ENCODE peak calls at places on chromosomes 2 and 18, in four cellular contexts. R is NCI-H1694, W is AG20443, X is NCI-H2081. P is an unnamed sample.

GRCh38 chr2:61420986-61421546 is 49.8 kb downstream of the USP34 start:
- DNase-seq in R (no peak), W (no peak), X (no peak), P (peak)

GRCh38 chr18:49335677-49336076 is 124.8 kb downstream of the DYM start:
- DNase-seq in R (no peak), W (no peak), X (no peak), P (peak)

GRCh38 chr18:48862116-48862515 is 88.6 kb downstream of the SMAD7 start:
- DNase-seq in R (no peak), W (no peak), X (no peak), P (no peak)

GRCh38 chr2:31227711-31228125 is 6.2 kb upstream of the EHD3 start:
- DNase-seq in R (peak), W (no peak), X (peak), P (no peak)

GRCh38 chr2:61590214-61590613 is 52.1 kb upstream of the XPO1 start:
- DNase-seq in R (no peak), W (no peak), X (no peak), P (no peak)

GRCh38 chr18:183769-184168 is 25.4 kb downstream of the USP14 start:
- DNase-seq in R (no peak), W (peak), X (peak), P (no peak)

GRCh38 chr2:86825020-86825727 is 34.5 kb upstream of the CD8A start:
- DNase-seq in R (no peak), W (no peak), X (no peak), P (peak)

GRCh38 chr2:241770185-241770935 is 6.3 kb upstream of the GAL3ST2 start:
- DNase-seq in R (no peak), W (peak), X (no peak), P (no peak)

GRCh38 chr2:205868773-205869333 is 186.6 kb downstream of the NRP2 start:
- DNase-seq in R (no peak), W (peak), X (no peak), P (no peak)

GRCh38 chr2:101518470-101519172 is 43.7 kb upstream of the RFX8 start:
- DNase-seq in R (peak), W (peak), X (peak), P (no peak)

GRCh38 chr2:52810460-52810859 is 957.1 kb upstream of the CHAC2 start:
- DNase-seq in R (no peak), W (peak), X (no peak), P (peak)

GRCh38 chr18:13710460-13710859 is 15.9 kb downstream of the FAM210A start:
- DNase-seq in R (no peak), W (no peak), X (no peak), P (no peak)

GRCh38 chr18:34709631-34710429 is at the start of gene DTNA:
- DNase-seq in R (no peak), W (peak), X (peak), P (peak)

GRCh38 chr2:169141713-169142352 is 72.5 kb downstream of the DHRS9 start:
- DNase-seq in R (peak), W (peak), X (peak), P (peak)

GRCh38 chr18:54772081-54772480 is 56.2 kb upstream of the RAB27B start:
- DNase-seq in R (no peak), W (no peak), X (no peak), P (peak)

GRCh38 chr2:196200557-196200956 is 29.2 kb upstream of the STK17B start:
- DNase-seq in R (no peak), W (no peak), X (no peak), P (peak)

GRCh38 chr2:127373362-127374083 is 14.3 kb downstream of the MAP3K2 start:
- DNase-seq in R (no peak), W (no peak), X (no peak), P (no peak)

GRCh38 chr2:100291152-100291970 is 30.9 kb downstream of the LONRF2 start:
- DNase-seq in R (no peak), W (peak), X (no peak), P (peak)

GRCh38 chr18:70334264-70334663 is 45.4 kb downstream of the SOCS6 start:
- DNase-seq in R (no peak), W (no peak), X (no peak), P (no peak)

GRCh38 chr2:212254331-212254730 is 284.3 kb downstream of the ERBB4 start:
- DNase-seq in R (no peak), W (no peak), X (no peak), P (no peak)

GRCh38 chr2:240468300-240469238 is 33.1 kb downstream of the GPC1 start:
- DNase-seq in R (no peak), W (peak), X (no peak), P (no peak)

GRCh38 chr2:58976374-58977055 is 735.4 kb upstream of the FANCL start:
- DNase-seq in R (peak), W (no peak), X (no peak), P (no peak)

GRCh38 chr2:235511187-235511661 is 17.4 kb downstream of the AGAP1 start:
- DNase-seq in R (no peak), W (peak), X (no peak), P (no peak)

GRCh38 chr2:143334837-143335236 is 205.6 kb downstream of the ARHGAP15 start:
- DNase-seq in R (no peak), W (no peak), X (no peak), P (no peak)

GRCh38 chr2:183011741-183012140 is 26.5 kb downstream of the NCKAP1 start:
- DNase-seq in R (no peak), W (no peak), X (no peak), P (no peak)

P was measured in Karpas-422.